ENCODE peak calls at places on chromosomes 5 and 9, in six cellular contexts. K is activated naive CD4-positive, alpha-beta T cell; P is SJCRH30; A is progenitor cell of endocrine pancreas; F is uterus; I is fibroblast of gingiva. D is an unnamed sample.

GRCh38 chr5:171965740-171966139 is 40.7 kb downstream of the FBXW11 start:
- DNase-seq in K (no peak), A (no peak), I (no peak), P (no peak), F (no peak), D (no peak)

GRCh38 chr5:80193421-80193820 is 62.4 kb downstream of the SERINC5 start:
- DNase-seq in A (no peak), F (no peak), I (no peak), P (no peak), K (no peak), D (peak)

GRCh38 chr9:122695696-122696095 is 20.8 kb downstream of the OR1L3 start:
- DNase-seq in K (no peak), F (no peak), I (no peak), P (no peak), A (no peak), D (no peak)

GRCh38 chr9:34332370-34332964 is 3.1 kb downstream of the NUDT2 start:
- DNase-seq in K (no peak), A (no peak), P (peak), I (peak), F (no peak), D (peak)

GRCh38 chr5:6903934-6904333 is 190.7 kb downstream of the TENT4A start:
- DNase-seq in I (no peak), F (no peak), K (no peak), A (no peak), P (no peak), D (no peak)

GRCh38 chr5:9194509-9194908 is 351.4 kb downstream of the SEMA5A start:
- DNase-seq in P (no peak), I (peak), F (no peak), A (no peak), K (no peak), D (no peak)

GRCh38 chr5:56270568-56271392 is 37.6 kb upstream of the ANKRD55 start:
- DNase-seq in F (peak), I (peak), A (peak), K (peak), P (peak), D (peak)

GRCh38 chr9:128600111-128600510 is 47.7 kb downstream of the SPTAN1 start:
- DNase-seq in P (no peak), A (no peak), I (no peak), K (no peak), F (no peak), D (no peak)

GRCh38 chr5:31133488-31133887 is 60.0 kb upstream of the CDH6 start:
- DNase-seq in A (no peak), P (peak), K (no peak), F (no peak), I (peak), D (no peak)